ENCODE peak calls at places on chromosomes 11 and 22, in eight cellular contexts. One of them, this sample, is unnamed.

GRCh38 chr11:75233688-75234295 is 6.8 kb upstream of the TPBGL start:
- DNase-seq in EL: peak
- DNase-seq in lower leg skin: peak
- DNase-seq in psoas muscle: no peak
- DNase-seq in stimulated activated CD4-positive, alpha-beta T cell treated with anti-CD3 and anti-CD28 coated beads, Interleukin-2, amount 100 ng/mL, for 48 hours: no peak
- DNase-seq in mucosa of gallbladder: peak
- DNase-seq in mesendoderm: peak
- DNase-seq in stimulated activated effector memory CD8-positive, alpha-beta T cell treated with anti-CD3 and anti-CD28 coated beads, Interleukin-12 subunit alpha, Interleukin-12 subunit beta, amount 100 ng/mL, for 72 hours: no peak
- DNase-seq in this sample: peak

GRCh38 chr11:72189448-72190250 is 2.3 kb upstream of the FOLR1 start:
- DNase-seq in stimulated activated CD4-positive, alpha-beta T cell treated with anti-CD3 and anti-CD28 coated beads, Interleukin-2, amount 100 ng/mL, for 48 hours: no peak
- DNase-seq in mucosa of gallbladder: no peak
- DNase-seq in EL: no peak
- DNase-seq in psoas muscle: no peak
- DNase-seq in lower leg skin: peak
- DNase-seq in stimulated activated effector memory CD8-positive, alpha-beta T cell treated with anti-CD3 and anti-CD28 coated beads, Interleukin-12 subunit alpha, Interleukin-12 subunit beta, amount 100 ng/mL, for 72 hours: no peak
- DNase-seq in mesendoderm: peak
- DNase-seq in this sample: no peak

GRCh38 chr22:17587631-17588030 is 24.3 kb downstream of the SLC25A18 start:
- DNase-seq in lower leg skin: peak
- DNase-seq in mesendoderm: peak
- DNase-seq in EL: no peak
- DNase-seq in stimulated activated CD4-positive, alpha-beta T cell treated with anti-CD3 and anti-CD28 coated beads, Interleukin-2, amount 100 ng/mL, for 48 hours: no peak
- DNase-seq in stimulated activated effector memory CD8-positive, alpha-beta T cell treated with anti-CD3 and anti-CD28 coated beads, Interleukin-12 subunit alpha, Interleukin-12 subunit beta, amount 100 ng/mL, for 72 hours: no peak
- DNase-seq in mucosa of gallbladder: no peak
- DNase-seq in psoas muscle: no peak
- DNase-seq in this sample: no peak

GRCh38 chr11:403761-404431 is 9.9 kb downstream of the PKP3 start:
- DNase-seq in lower leg skin: no peak
- DNase-seq in stimulated activated CD4-positive, alpha-beta T cell treated with anti-CD3 and anti-CD28 coated beads, Interleukin-2, amount 100 ng/mL, for 48 hours: no peak
- DNase-seq in mucosa of gallbladder: no peak
- DNase-seq in mesendoderm: no peak
- DNase-seq in EL: no peak
- DNase-seq in psoas muscle: peak
- DNase-seq in stimulated activated effector memory CD8-positive, alpha-beta T cell treated with anti-CD3 and anti-CD28 coated beads, Interleukin-12 subunit alpha, Interleukin-12 subunit beta, amount 100 ng/mL, for 72 hours: no peak
- DNase-seq in this sample: no peak

GRCh38 chr22:46660604-46661201 is 40.5 kb downstream of the GRAMD4 start:
- DNase-seq in psoas muscle: no peak
- DNase-seq in stimulated activated CD4-positive, alpha-beta T cell treated with anti-CD3 and anti-CD28 coated beads, Interleukin-2, amount 100 ng/mL, for 48 hours: no peak
- DNase-seq in mucosa of gallbladder: peak
- DNase-seq in lower leg skin: no peak
- DNase-seq in mesendoderm: no peak
- DNase-seq in stimulated activated effector memory CD8-positive, alpha-beta T cell treated with anti-CD3 and anti-CD28 coated beads, Interleukin-12 subunit alpha, Interleukin-12 subunit beta, amount 100 ng/mL, for 72 hours: no peak
- DNase-seq in EL: no peak
- DNase-seq in this sample: peak

GRCh38 chr22:40679249-40679963 is at the start of gene MCHR1:
- DNase-seq in psoas muscle: no peak
- DNase-seq in mucosa of gallbladder: no peak
- DNase-seq in EL: no peak
- DNase-seq in mesendoderm: no peak
- DNase-seq in lower leg skin: no peak
- DNase-seq in stimulated activated CD4-positive, alpha-beta T cell treated with anti-CD3 and anti-CD28 coated beads, Interleukin-2, amount 100 ng/mL, for 48 hours: no peak
- DNase-seq in stimulated activated effector memory CD8-positive, alpha-beta T cell treated with anti-CD3 and anti-CD28 coated beads, Interleukin-12 subunit alpha, Interleukin-12 subunit beta, amount 100 ng/mL, for 72 hours: no peak
- DNase-seq in this sample: peak

GRCh38 chr22:20962491-20962945 is 4.5 kb upstream of the AIFM3 start:
- DNase-seq in psoas muscle: peak
- DNase-seq in lower leg skin: no peak
- DNase-seq in mucosa of gallbladder: no peak
- DNase-seq in EL: no peak
- DNase-seq in mesendoderm: no peak
- DNase-seq in stimulated activated CD4-positive, alpha-beta T cell treated with anti-CD3 and anti-CD28 coated beads, Interleukin-2, amount 100 ng/mL, for 48 hours: no peak
- DNase-seq in stimulated activated effector memory CD8-positive, alpha-beta T cell treated with anti-CD3 and anti-CD28 coated beads, Interleukin-12 subunit alpha, Interleukin-12 subunit beta, amount 100 ng/mL, for 72 hours: no peak
- DNase-seq in this sample: no peak

GRCh38 chr11:2513441-2513840 is 68.6 kb downstream of the KCNQ1 start:
- DNase-seq in mucosa of gallbladder: peak
- DNase-seq in psoas muscle: peak
- DNase-seq in stimulated activated CD4-positive, alpha-beta T cell treated with anti-CD3 and anti-CD28 coated beads, Interleukin-2, amount 100 ng/mL, for 48 hours: no peak
- DNase-seq in EL: no peak
- DNase-seq in mesendoderm: no peak
- DNase-seq in stimulated activated effector memory CD8-positive, alpha-beta T cell treated with anti-CD3 and anti-CD28 coated beads, Interleukin-12 subunit alpha, Interleukin-12 subunit beta, amount 100 ng/mL, for 72 hours: no peak
- DNase-seq in lower leg skin: peak
- DNase-seq in this sample: peak

GRCh38 chr22:29621761-29622526 is 18.5 kb downstream of the NF2 start:
- DNase-seq in lower leg skin: no peak
- DNase-seq in mesendoderm: no peak
- DNase-seq in stimulated activated CD4-positive, alpha-beta T cell treated with anti-CD3 and anti-CD28 coated beads, Interleukin-2, amount 100 ng/mL, for 48 hours: no peak
- DNase-seq in mucosa of gallbladder: no peak
- DNase-seq in psoas muscle: no peak
- DNase-seq in EL: peak
- DNase-seq in stimulated activated effector memory CD8-positive, alpha-beta T cell treated with anti-CD3 and anti-CD28 coated beads, Interleukin-12 subunit alpha, Interleukin-12 subunit beta, amount 100 ng/mL, for 72 hours: no peak
- DNase-seq in this sample: no peak

GRCh38 chr11:73445980-73446379 is 69.8 kb downstream of the RELT start:
- DNase-seq in mucosa of gallbladder: no peak
- DNase-seq in psoas muscle: no peak
- DNase-seq in mesendoderm: no peak
- DNase-seq in stimulated activated effector memory CD8-positive, alpha-beta T cell treated with anti-CD3 and anti-CD28 coated beads, Interleukin-12 subunit alpha, Interleukin-12 subunit beta, amount 100 ng/mL, for 72 hours: no peak
- DNase-seq in lower leg skin: no peak
- DNase-seq in EL: no peak
- DNase-seq in stimulated activated CD4-positive, alpha-beta T cell treated with anti-CD3 and anti-CD28 coated beads, Interleukin-2, amount 100 ng/mL, for 48 hours: no peak
- DNase-seq in this sample: no peak

GRCh38 chr22:49298834-49299750 is 528.6 kb downstream of the BRD1 start:
- DNase-seq in stimulated activated CD4-positive, alpha-beta T cell treated with anti-CD3 and anti-CD28 coated beads, Interleukin-2, amount 100 ng/mL, for 48 hours: no peak
- DNase-seq in mesendoderm: no peak
- DNase-seq in stimulated activated effector memory CD8-positive, alpha-beta T cell treated with anti-CD3 and anti-CD28 coated beads, Interleukin-12 subunit alpha, Interleukin-12 subunit beta, amount 100 ng/mL, for 72 hours: no peak
- DNase-seq in psoas muscle: no peak
- DNase-seq in EL: no peak
- DNase-seq in mucosa of gallbladder: peak
- DNase-seq in lower leg skin: peak
- DNase-seq in this sample: peak

GRCh38 chr11:71325418-71326327 is 73.3 kb upstream of the SHANK2 start:
- DNase-seq in stimulated activated CD4-positive, alpha-beta T cell treated with anti-CD3 and anti-CD28 coated beads, Interleukin-2, amount 100 ng/mL, for 48 hours: no peak
- DNase-seq in lower leg skin: peak
- DNase-seq in EL: no peak
- DNase-seq in psoas muscle: peak
- DNase-seq in mesendoderm: no peak
- DNase-seq in mucosa of gallbladder: no peak
- DNase-seq in stimulated activated effector memory CD8-positive, alpha-beta T cell treated with anti-CD3 and anti-CD28 coated beads, Interleukin-12 subunit alpha, Interleukin-12 subunit beta, amount 100 ng/mL, for 72 hours: no peak
- DNase-seq in this sample: peak

GRCh38 chr11:33507967-33508366 is 192.7 kb downstream of the C11orf91 start:
- DNase-seq in mucosa of gallbladder: no peak
- DNase-seq in stimulated activated CD4-positive, alpha-beta T cell treated with anti-CD3 and anti-CD28 coated beads, Interleukin-2, amount 100 ng/mL, for 48 hours: no peak
- DNase-seq in mesendoderm: peak
- DNase-seq in stimulated activated effector memory CD8-positive, alpha-beta T cell treated with anti-CD3 and anti-CD28 coated beads, Interleukin-12 subunit alpha, Interleukin-12 subunit beta, amount 100 ng/mL, for 72 hours: no peak
- DNase-seq in EL: peak
- DNase-seq in psoas muscle: no peak
- DNase-seq in lower leg skin: no peak
- DNase-seq in this sample: peak

GRCh38 chr11:14190992-14191773 is 167.8 kb downstream of the RRAS2 start:
- DNase-seq in stimulated activated CD4-positive, alpha-beta T cell treated with anti-CD3 and anti-CD28 coated beads, Interleukin-2, amount 100 ng/mL, for 48 hours: no peak
- DNase-seq in lower leg skin: no peak
- DNase-seq in EL: no peak
- DNase-seq in mesendoderm: no peak
- DNase-seq in psoas muscle: no peak
- DNase-seq in mucosa of gallbladder: no peak
- DNase-seq in stimulated activated effector memory CD8-positive, alpha-beta T cell treated with anti-CD3 and anti-CD28 coated beads, Interleukin-12 subunit alpha, Interleukin-12 subunit beta, amount 100 ng/mL, for 72 hours: no peak
- DNase-seq in this sample: no peak

GRCh38 chr11:83132191-83132590 is 24.7 kb upstream of the PCF11 start:
- DNase-seq in mesendoderm: no peak
- DNase-seq in stimulated activated effector memory CD8-positive, alpha-beta T cell treated with anti-CD3 and anti-CD28 coated beads, Interleukin-12 subunit alpha, Interleukin-12 subunit beta, amount 100 ng/mL, for 72 hours: no peak
- DNase-seq in mucosa of gallbladder: no peak
- DNase-seq in psoas muscle: no peak
- DNase-seq in stimulated activated CD4-positive, alpha-beta T cell treated with anti-CD3 and anti-CD28 coated beads, Interleukin-2, amount 100 ng/mL, for 48 hours: no peak
- DNase-seq in lower leg skin: no peak
- DNase-seq in EL: no peak
- DNase-seq in this sample: no peak

GRCh38 chr22:23256986-23257888 is 76.9 kb downstream of the BCR start:
- DNase-seq in lower leg skin: peak
- DNase-seq in mesendoderm: no peak
- DNase-seq in EL: peak
- DNase-seq in stimulated activated effector memory CD8-positive, alpha-beta T cell treated with anti-CD3 and anti-CD28 coated beads, Interleukin-12 subunit alpha, Interleukin-12 subunit beta, amount 100 ng/mL, for 72 hours: no peak
- DNase-seq in stimulated activated CD4-positive, alpha-beta T cell treated with anti-CD3 and anti-CD28 coated beads, Interleukin-2, amount 100 ng/mL, for 48 hours: no peak
- DNase-seq in psoas muscle: peak
- DNase-seq in mucosa of gallbladder: peak
- DNase-seq in this sample: no peak

GRCh38 chr11:71251761-71252433 is 480 bp downstream of the SHANK2 start:
- DNase-seq in psoas muscle: no peak
- DNase-seq in stimulated activated effector memory CD8-positive, alpha-beta T cell treated with anti-CD3 and anti-CD28 coated beads, Interleukin-12 subunit alpha, Interleukin-12 subunit beta, amount 100 ng/mL, for 72 hours: no peak
- DNase-seq in lower leg skin: peak
- DNase-seq in stimulated activated CD4-positive, alpha-beta T cell treated with anti-CD3 and anti-CD28 coated beads, Interleukin-2, amount 100 ng/mL, for 48 hours: no peak
- DNase-seq in mesendoderm: peak
- DNase-seq in mucosa of gallbladder: no peak
- DNase-seq in EL: no peak
- DNase-seq in this sample: peak

GRCh38 chr22:19718255-19719054 is 4.2 kb downstream of the SEPTIN5 start:
- DNase-seq in psoas muscle: no peak
- DNase-seq in mesendoderm: no peak
- DNase-seq in lower leg skin: no peak
- DNase-seq in mucosa of gallbladder: no peak
- DNase-seq in EL: no peak
- DNase-seq in stimulated activated CD4-positive, alpha-beta T cell treated with anti-CD3 and anti-CD28 coated beads, Interleukin-2, amount 100 ng/mL, for 48 hours: no peak
- DNase-seq in stimulated activated effector memory CD8-positive, alpha-beta T cell treated with anti-CD3 and anti-CD28 coated beads, Interleukin-12 subunit alpha, Interleukin-12 subunit beta, amount 100 ng/mL, for 72 hours: no peak
- DNase-seq in this sample: no peak

GRCh38 chr22:25403752-25404471 is 160.6 kb upstream of the GRK3 start:
- DNase-seq in mucosa of gallbladder: no peak
- DNase-seq in psoas muscle: no peak
- DNase-seq in mesendoderm: peak
- DNase-seq in lower leg skin: no peak
- DNase-seq in EL: peak
- DNase-seq in stimulated activated effector memory CD8-positive, alpha-beta T cell treated with anti-CD3 and anti-CD28 coated beads, Interleukin-12 subunit alpha, Interleukin-12 subunit beta, amount 100 ng/mL, for 72 hours: no peak
- DNase-seq in stimulated activated CD4-positive, alpha-beta T cell treated with anti-CD3 and anti-CD28 coated beads, Interleukin-2, amount 100 ng/mL, for 48 hours: no peak
- DNase-seq in this sample: peak

GRCh38 chr11:9575531-9576240 is 2.2 kb downstream of the WEE1 start:
- DNase-seq in EL: no peak
- DNase-seq in mesendoderm: peak
- DNase-seq in lower leg skin: no peak
- DNase-seq in stimulated activated CD4-positive, alpha-beta T cell treated with anti-CD3 and anti-CD28 coated beads, Interleukin-2, amount 100 ng/mL, for 48 hours: no peak
- DNase-seq in mucosa of gallbladder: no peak
- DNase-seq in psoas muscle: no peak
- DNase-seq in stimulated activated effector memory CD8-positive, alpha-beta T cell treated with anti-CD3 and anti-CD28 coated beads, Interleukin-12 subunit alpha, Interleukin-12 subunit beta, amount 100 ng/mL, for 72 hours: no peak
- DNase-seq in this sample: no peak

GRCh38 chr11:76669901-76670474 is 559 bp downstream of the LRRC32 start:
- DNase-seq in mesendoderm: no peak
- DNase-seq in mucosa of gallbladder: no peak
- DNase-seq in EL: peak
- DNase-seq in lower leg skin: peak
- DNase-seq in stimulated activated effector memory CD8-positive, alpha-beta T cell treated with anti-CD3 and anti-CD28 coated beads, Interleukin-12 subunit alpha, Interleukin-12 subunit beta, amount 100 ng/mL, for 72 hours: no peak
- DNase-seq in stimulated activated CD4-positive, alpha-beta T cell treated with anti-CD3 and anti-CD28 coated beads, Interleukin-2, amount 100 ng/mL, for 48 hours: no peak
- DNase-seq in psoas muscle: peak
- DNase-seq in this sample: no peak

GRCh38 chr11:19444231-19444630 is 203.5 kb upstream of the E2F8 start:
- DNase-seq in lower leg skin: no peak
- DNase-seq in EL: peak
- DNase-seq in stimulated activated CD4-positive, alpha-beta T cell treated with anti-CD3 and anti-CD28 coated beads, Interleukin-2, amount 100 ng/mL, for 48 hours: no peak
- DNase-seq in stimulated activated effector memory CD8-positive, alpha-beta T cell treated with anti-CD3 and anti-CD28 coated beads, Interleukin-12 subunit alpha, Interleukin-12 subunit beta, amount 100 ng/mL, for 72 hours: no peak
- DNase-seq in psoas muscle: no peak
- DNase-seq in mucosa of gallbladder: no peak
- DNase-seq in mesendoderm: no peak
- DNase-seq in this sample: no peak

GRCh38 chr22:36737776-36738175 is 34.2 kb upstream of the CACNG2 start:
- DNase-seq in stimulated activated CD4-positive, alpha-beta T cell treated with anti-CD3 and anti-CD28 coated beads, Interleukin-2, amount 100 ng/mL, for 48 hours: no peak
- DNase-seq in mucosa of gallbladder: no peak
- DNase-seq in lower leg skin: peak
- DNase-seq in mesendoderm: no peak
- DNase-seq in psoas muscle: peak
- DNase-seq in stimulated activated effector memory CD8-positive, alpha-beta T cell treated with anti-CD3 and anti-CD28 coated beads, Interleukin-12 subunit alpha, Interleukin-12 subunit beta, amount 100 ng/mL, for 72 hours: no peak
- DNase-seq in EL: no peak
- DNase-seq in this sample: peak

GRCh38 chr11:77506857-77507256 is 33.0 kb upstream of the PAK1 start:
- DNase-seq in EL: peak
- DNase-seq in stimulated activated CD4-positive, alpha-beta T cell treated with anti-CD3 and anti-CD28 coated beads, Interleukin-2, amount 100 ng/mL, for 48 hours: no peak
- DNase-seq in mesendoderm: no peak
- DNase-seq in psoas muscle: no peak
- DNase-seq in mucosa of gallbladder: peak
- DNase-seq in lower leg skin: no peak
- DNase-seq in stimulated activated effector memory CD8-positive, alpha-beta T cell treated with anti-CD3 and anti-CD28 coated beads, Interleukin-12 subunit alpha, Interleukin-12 subunit beta, amount 100 ng/mL, for 72 hours: no peak
- DNase-seq in this sample: no peak

GRCh38 chr11:40384991-40385390 is 1074.5 kb downstream of the LRRC4C start:
- DNase-seq in mesendoderm: no peak
- DNase-seq in lower leg skin: no peak
- DNase-seq in stimulated activated CD4-positive, alpha-beta T cell treated with anti-CD3 and anti-CD28 coated beads, Interleukin-2, amount 100 ng/mL, for 48 hours: no peak
- DNase-seq in mucosa of gallbladder: no peak
- DNase-seq in EL: peak
- DNase-seq in stimulated activated effector memory CD8-positive, alpha-beta T cell treated with anti-CD3 and anti-CD28 coated beads, Interleukin-12 subunit alpha, Interleukin-12 subunit beta, amount 100 ng/mL, for 72 hours: no peak
- DNase-seq in psoas muscle: no peak
- DNase-seq in this sample: no peak